ENCODE peak calls at places on chromosomes 3 and 15, in six cellular contexts. U is left lung, X is left ventricle myocardium inferior, L is glutamatergic neuron, Y is nephron progenitor cell, M is hepatocyte. P is an unnamed sample.

GRCh38 chr15:87597346-87598052 is 659.0 kb downstream of the NTRK3 start:
- DNase-seq in U (no peak), X (no peak), M (no peak), L (no peak), Y (no peak), P (no peak)

GRCh38 chr15:25243800-25244097 is 195.1 kb downstream of the UBE3A start:
- DNase-seq in L (peak), X (peak), U (peak), Y (no peak), M (no peak), P (no peak)

GRCh38 chr3:27686642-27687041 is 35.5 kb downstream of the EOMES start:
- DNase-seq in X (no peak), Y (no peak), U (no peak), M (no peak), L (no peak), P (no peak)

GRCh38 chr3:50516048-50516871 is 12.8 kb upstream of the CACNA2D2 start:
- DNase-seq in Y (peak), U (no peak), X (peak), M (peak), L (peak), P (no peak)

GRCh38 chr3:154779571-154779970 is 300.5 kb upstream of the MME start:
- DNase-seq in M (no peak), X (no peak), U (no peak), L (no peak), Y (no peak), P (no peak)

GRCh38 chr3:171688593-171688992 is 121.7 kb downstream of the PLD1 start:
- DNase-seq in Y (no peak), L (no peak), U (no peak), M (no peak), X (no peak), P (no peak)

GRCh38 chr3:128439226-128439625 is 27.5 kb downstream of the DNAJB8 start:
- DNase-seq in L (no peak), M (no peak), U (no peak), X (no peak), Y (no peak), P (no peak)

GRCh38 chr15:75178171-75178937 is 23.3 kb upstream of the C15orf39 start:
- DNase-seq in X (peak), U (peak), L (no peak), Y (peak), M (peak), P (peak)

GRCh38 chr3:115922681-115923347 is 299.5 kb downstream of the GAP43 start:
- DNase-seq in Y (peak), X (no peak), L (peak), U (no peak), M (peak), P (no peak)

GRCh38 chr15:77001351-77001750 is 6.4 kb downstream of the PSTPIP1 start:
- DNase-seq in Y (no peak), U (no peak), X (no peak), L (no peak), M (no peak), P (no peak)

GRCh38 chr15:92521624-92522008 is 127.9 kb downstream of the ST8SIA2 start:
- DNase-seq in M (peak), U (no peak), X (peak), Y (peak), L (peak), P (peak)

GRCh38 chr15:76664895-76665294 is 240.2 kb downstream of the SCAPER start:
- DNase-seq in U (no peak), L (no peak), M (no peak), Y (no peak), X (no peak), P (no peak)

GRCh38 chr15:67185051-67185450 is 69.4 kb downstream of the AAGAB start:
- DNase-seq in U (no peak), M (no peak), X (no peak), Y (no peak), L (no peak), P (no peak)

GRCh38 chr3:194270627-194271458 is 80.3 kb downstream of the CPN2 start:
- DNase-seq in M (peak), U (no peak), L (no peak), Y (peak), X (peak), P (no peak)

GRCh38 chr15:38651328-38652038 is 86.9 kb upstream of the RASGRP1 start:
- DNase-seq in Y (no peak), X (no peak), M (no peak), U (no peak), L (no peak), P (no peak)

GRCh38 chr15:85771276-85771675 is 23.4 kb downstream of the KLHL25 start:
- DNase-seq in X (no peak), U (no peak), M (no peak), Y (no peak), L (no peak), P (no peak)

GRCh38 chr3:129409541-129409940 is 18.9 kb downstream of the EFCAB12 start:
- DNase-seq in L (no peak), Y (no peak), M (no peak), X (no peak), U (no peak), P (no peak)

GRCh38 chr3:32626650-32627049 is 56.0 kb upstream of the DYNC1LI1 start:
- DNase-seq in X (no peak), U (no peak), Y (no peak), L (no peak), M (no peak), P (no peak)

GRCh38 chr15:71396536-71397125 is 281.4 kb downstream of the THSD4 start:
- DNase-seq in Y (no peak), U (no peak), M (no peak), L (no peak), X (no peak), P (no peak)

GRCh38 chr15:35047528-35047927 is 37.6 kb downstream of the NANOGP8 start:
- DNase-seq in U (no peak), Y (no peak), M (no peak), X (no peak), L (no peak), P (no peak)

GRCh38 chr3:158991146-158991705 is 189.4 kb downstream of the MFSD1 start:
- DNase-seq in Y (peak), U (peak), X (no peak), M (peak), L (no peak), P (no peak)

GRCh38 chr3:132231633-132232032 is 85.6 kb upstream of the ACP3 start:
- DNase-seq in Y (no peak), U (no peak), L (no peak), M (peak), X (no peak), P (no peak)

GRCh38 chr3:138459619-138460535 is 25.5 kb downstream of the ESYT3 start:
- DNase-seq in L (no peak), X (no peak), M (peak), U (no peak), Y (no peak), P (no peak)

GRCh38 chr3:179141890-179142289 is 6.3 kb upstream of the PIK3CA start:
- DNase-seq in L (no peak), Y (no peak), M (no peak), U (no peak), X (no peak), P (no peak)

GRCh38 chr3:173225351-173225750 is 84.3 kb upstream of the SPATA16 start:
- DNase-seq in X (no peak), U (no peak), M (no peak), L (no peak), Y (no peak), P (no peak)

GRCh38 chr15:38378162-38378560 is 75.8 kb upstream of the FAM98B start:
- DNase-seq in M (no peak), X (peak), L (no peak), Y (no peak), U (no peak), P (no peak)

GRCh38 chr3:101567528-101568317 is 6.1 kb downstream of the TRMT10C start:
- DNase-seq in L (no peak), Y (no peak), U (no peak), X (no peak), M (no peak), P (no peak)

GRCh38 chr3:25473246-25473645 is 45.2 kb downstream of the RARB start:
- DNase-seq in L (no peak), X (no peak), U (no peak), Y (no peak), M (no peak), P (no peak)

GRCh38 chr3:148255981-148256969 is 441.4 kb upstream of the AGTR1 start:
- DNase-seq in U (no peak), M (peak), Y (no peak), X (no peak), L (no peak), P (no peak)

GRCh38 chr3:180375831-180376230 is 226.1 kb upstream of the TTC14 start:
- DNase-seq in M (no peak), Y (no peak), X (no peak), L (no peak), U (no peak), P (no peak)

GRCh38 chr3:98817546-98817945 is 54.4 kb downstream of the ST3GAL6 start:
- DNase-seq in M (peak), Y (no peak), L (no peak), U (no peak), X (no peak), P (peak)

GRCh38 chr3:68206524-68207117 is 552.2 kb upstream of the SUCLG2 start:
- DNase-seq in M (no peak), L (no peak), Y (no peak), X (no peak), U (no peak), P (no peak)

GRCh38 chr15:31442203-31443090 is 115.8 kb downstream of the KLF13 start:
- DNase-seq in M (peak), L (peak), U (no peak), Y (no peak), X (no peak), P (no peak)

GRCh38 chr15:74725241-74725774 is at the start of gene CYP1A1:
- DNase-seq in X (peak), M (peak), L (peak), Y (peak), U (peak), P (no peak)

GRCh38 chr15:61155741-61156700 is 73.1 kb downstream of the RORA start:
- DNase-seq in X (peak), U (no peak), M (peak), L (no peak), Y (no peak), P (no peak)

GRCh38 chr3:129106866-129107565 is 14.6 kb downstream of the RAB43 start:
- DNase-seq in Y (no peak), L (no peak), X (no peak), M (no peak), U (no peak), P (no peak)

GRCh38 chr3:62189376-62189698 is 184.0 kb downstream of the FEZF2 start:
- DNase-seq in Y (no peak), X (no peak), M (no peak), U (no peak), L (no peak), P (no peak)

GRCh38 chr3:127970966-127971592 is 56.0 kb downstream of the KBTBD12 start:
- DNase-seq in L (no peak), U (peak), X (no peak), M (peak), Y (peak), P (peak)

GRCh38 chr3:190912736-190913135 is 50.2 kb upstream of the GMNC start:
- DNase-seq in M (no peak), Y (no peak), L (no peak), U (no peak), X (no peak), P (no peak)

DNA sequence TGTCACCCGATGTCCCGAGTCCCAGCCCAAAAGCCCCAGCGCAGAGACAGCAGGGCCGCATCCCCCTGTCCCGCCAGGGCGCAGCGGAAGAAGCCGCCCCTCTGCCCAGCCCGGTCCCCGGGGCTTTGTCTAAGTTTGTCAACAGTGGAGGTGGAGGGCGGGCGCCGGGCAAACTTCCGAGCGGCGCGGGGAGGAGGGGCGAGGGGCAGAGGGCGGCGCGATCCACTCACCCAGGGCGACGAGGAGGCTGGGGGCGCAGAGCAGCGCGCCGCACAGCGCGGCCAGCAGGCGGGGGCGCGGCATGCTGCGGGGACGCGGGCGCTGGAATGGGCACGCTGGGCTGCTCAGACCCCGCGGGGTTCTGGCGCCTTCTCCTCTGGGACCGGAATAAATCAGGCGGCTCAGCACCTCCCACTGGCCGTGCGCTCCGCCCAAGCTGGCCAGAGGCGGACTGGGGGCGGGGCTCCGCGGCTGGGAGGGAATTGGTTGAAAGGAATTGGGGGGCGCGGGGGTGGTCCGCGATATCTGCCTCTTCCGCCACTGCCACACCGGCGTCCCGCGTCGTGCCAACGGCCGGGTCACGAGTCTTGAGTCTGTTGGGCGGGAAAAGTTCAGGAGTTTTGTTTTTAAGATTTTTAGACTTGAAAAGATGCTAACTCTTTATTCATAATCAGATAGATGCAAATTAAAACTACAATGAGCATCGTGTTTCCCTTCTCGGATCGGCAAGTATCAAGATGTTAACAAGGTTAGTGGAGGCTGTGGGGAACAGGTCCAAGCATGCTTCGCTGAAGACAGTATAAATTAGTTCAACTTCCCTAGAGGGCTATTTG is at the start of gene MFGE8:
- DNase-seq in M (peak), U (peak), Y (peak), L (peak), X (peak), P (peak)
- TF ChIP-seq CTCF in M (no peak), U (no peak), Y (no peak), L (peak), X (peak), P (no peak)

GRCh38 chr15:68200016-68200861 is 4.9 kb downstream of the CALML4 start:
- DNase-seq in Y (peak), X (no peak), U (no peak), M (no peak), L (no peak), P (no peak)
- TF ChIP-seq CTCF in Y (no peak), X (no peak), U (no peak), M (no peak), L (no peak), P (no peak)

DNA sequence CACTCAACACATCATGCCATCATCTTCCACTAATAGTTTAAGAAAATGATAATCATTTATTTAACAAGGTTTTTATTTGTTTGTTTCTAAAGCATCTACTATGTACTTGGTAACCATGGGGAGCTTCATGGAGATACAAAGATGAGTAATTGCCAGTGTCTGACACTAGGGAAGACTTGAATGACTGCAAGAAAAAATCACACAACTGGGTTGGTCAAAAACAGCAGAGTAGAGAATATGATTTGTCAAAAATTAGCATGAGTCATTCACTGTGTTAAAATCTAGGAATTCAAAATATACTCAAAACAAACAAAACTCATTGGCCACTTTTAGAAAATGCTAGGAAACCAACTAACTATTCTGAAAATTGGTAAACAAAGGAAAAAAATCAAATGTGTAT is 6.3 kb downstream of the BNC1 start:
- DNase-seq in U (no peak), M (no peak), L (no peak), X (no peak), Y (no peak), P (no peak)
- TF ChIP-seq CTCF in U (no peak), M (no peak), L (no peak), X (no peak), Y (no peak), P (no peak)

GRCh38 chr3:53069422-53070068 is 23.7 kb upstream of the SFMBT1 start:
- DNase-seq in X (no peak), M (no peak), U (no peak), L (no peak), Y (no peak), P (no peak)
- TF ChIP-seq CTCF in X (no peak), M (no peak), U (no peak), L (no peak), Y (no peak), P (no peak)

GRCh38 chr3:125104639-125105038 is 48.8 kb upstream of the HEG1 start:
- DNase-seq in X (no peak), L (no peak), M (no peak), U (no peak), Y (no peak), P (no peak)
- TF ChIP-seq CTCF in X (no peak), L (no peak), M (no peak), U (no peak), Y (no peak), P (no peak)

GRCh38 chr15:79527821-79528220 is 95.7 kb downstream of the MINAR1 start:
- DNase-seq in L (no peak), X (no peak), U (no peak), M (no peak), Y (no peak), P (no peak)
- TF ChIP-seq CTCF in L (no peak), X (no peak), U (no peak), M (no peak), Y (no peak), P (no peak)

P was measured in GM20000.